ENCODE peak calls at places on chromosomes 3 and 15, in five cellular contexts. One of them, this sample, is unnamed.

GRCh38 chr3:25861566-25861965 is 71.7 kb downstream of the OXSM start:
- DNase-seq in fibroblast of mammary gland: no peak
- DNase-seq in Caki2: no peak
- DNase-seq in HuH-7: no peak
- DNase-seq in CD8-positive, alpha-beta memory T cell: no peak
- DNase-seq in this sample: no peak

GRCh38 chr3:45799586-45799985 is 3.2 kb upstream of the SLC6A20 start:
- DNase-seq in fibroblast of mammary gland: no peak
- DNase-seq in Caki2: no peak
- DNase-seq in HuH-7: no peak
- DNase-seq in CD8-positive, alpha-beta memory T cell: no peak
- DNase-seq in this sample: no peak

GRCh38 chr3:112676659-112677234 is 35.8 kb upstream of the CCDC80 start:
- DNase-seq in fibroblast of mammary gland: peak; percentile 99
- DNase-seq in Caki2: peak; percentile 86
- DNase-seq in HuH-7: no peak
- DNase-seq in CD8-positive, alpha-beta memory T cell: peak; percentile 50
- DNase-seq in this sample: peak; percentile 55

GRCh38 chr3:43194490-43195115 is 88.7 kb upstream of the POMGNT2 start:
- DNase-seq in fibroblast of mammary gland: no peak
- DNase-seq in Caki2: no peak
- DNase-seq in HuH-7: no peak
- DNase-seq in CD8-positive, alpha-beta memory T cell: no peak
- DNase-seq in this sample: peak; percentile 40

GRCh38 chr3:56826831-56827722 is 25.3 kb upstream of the ARHGEF3 start:
- DNase-seq in fibroblast of mammary gland: peak; percentile 64
- DNase-seq in Caki2: no peak
- DNase-seq in HuH-7: no peak
- DNase-seq in CD8-positive, alpha-beta memory T cell: no peak
- DNase-seq in this sample: no peak

GRCh38 chr3:133152056-133152455 is 113.9 kb downstream of the TMEM108 start:
- DNase-seq in fibroblast of mammary gland: no peak
- DNase-seq in Caki2: no peak
- DNase-seq in HuH-7: no peak
- DNase-seq in CD8-positive, alpha-beta memory T cell: no peak
- DNase-seq in this sample: no peak

GRCh38 chr3:5929027-5929426 is 741.5 kb downstream of the EDEM1 start:
- DNase-seq in fibroblast of mammary gland: no peak
- DNase-seq in Caki2: no peak
- DNase-seq in HuH-7: no peak
- DNase-seq in CD8-positive, alpha-beta memory T cell: no peak
- DNase-seq in this sample: no peak

GRCh38 chr3:189830401-189830800 is 199.2 kb downstream of the TP63 start:
- DNase-seq in fibroblast of mammary gland: no peak
- DNase-seq in Caki2: no peak
- DNase-seq in HuH-7: no peak
- DNase-seq in CD8-positive, alpha-beta memory T cell: no peak
- DNase-seq in this sample: no peak

GRCh38 chr15:68421798-68422402 is 10.1 kb downstream of the ITGA11 start:
- DNase-seq in fibroblast of mammary gland: no peak
- DNase-seq in Caki2: no peak
- DNase-seq in HuH-7: no peak
- DNase-seq in CD8-positive, alpha-beta memory T cell: no peak
- DNase-seq in this sample: no peak

GRCh38 chr3:134018406-134018805 is 11.3 kb downstream of the SLCO2A1 start:
- DNase-seq in fibroblast of mammary gland: no peak
- DNase-seq in Caki2: no peak
- DNase-seq in HuH-7: no peak
- DNase-seq in CD8-positive, alpha-beta memory T cell: no peak
- DNase-seq in this sample: no peak

GRCh38 chr15:68268405-68268804 is 9.1 kb upstream of the FEM1B start:
- DNase-seq in fibroblast of mammary gland: no peak
- DNase-seq in Caki2: no peak
- DNase-seq in HuH-7: no peak
- DNase-seq in CD8-positive, alpha-beta memory T cell: no peak
- DNase-seq in this sample: no peak

GRCh38 chr3:77328631-77329030 is 288.7 kb downstream of the ROBO2 start:
- DNase-seq in fibroblast of mammary gland: no peak
- DNase-seq in Caki2: no peak
- DNase-seq in HuH-7: no peak
- DNase-seq in CD8-positive, alpha-beta memory T cell: no peak
- DNase-seq in this sample: no peak

GRCh38 chr3:156643729-156644389 is 30.5 kb upstream of the TIPARP start:
- DNase-seq in fibroblast of mammary gland: peak; percentile 34
- DNase-seq in Caki2: no peak
- DNase-seq in HuH-7: no peak
- DNase-seq in CD8-positive, alpha-beta memory T cell: no peak
- DNase-seq in this sample: peak; percentile 70